ENCODE peak calls at places on chromosomes 11 and 22, in six cellular contexts. U, T, J, S, W and Y are unnamed samples.

GRCh38 chr22:32660292-32660691 is 141.2 kb upstream of the TIMP3 start:
- DNase-seq in U (peak), T (peak), J (peak), S (peak), W (peak), Y (peak)

GRCh38 chr11:96207459-96208449 is 135.2 kb downstream of the MAML2 start:
- DNase-seq in U (peak), T (no peak), J (peak), S (peak), W (no peak), Y (no peak)

GRCh38 chr11:62532096-62532495 is 14.5 kb downstream of the AHNAK start:
- DNase-seq in U (no peak), T (no peak), J (no peak), S (no peak), W (no peak), Y (no peak)

GRCh38 chr22:19841641-19842385 is 12.9 kb downstream of the GNB1L start:
- DNase-seq in U (no peak), T (no peak), J (no peak), S (no peak), W (no peak), Y (no peak)

GRCh38 chr22:35582861-35583670 is 34.1 kb downstream of the MB start:
- DNase-seq in U (peak), T (peak), J (peak), S (peak), W (peak), Y (peak)

GRCh38 chr11:86248609-86249008 is 4.1 kb downstream of the EED start:
- DNase-seq in U (no peak), T (no peak), J (no peak), S (no peak), W (no peak), Y (no peak)

GRCh38 chr11:72776844-72777754 is 16.7 kb downstream of the STARD10 start:
- DNase-seq in U (no peak), T (no peak), J (no peak), S (no peak), W (peak), Y (peak)

GRCh38 chr22:39185601-39186012 is 33.1 kb upstream of the CBX7 start:
- DNase-seq in U (peak), T (peak), J (no peak), S (no peak), W (no peak), Y (no peak)

GRCh38 chr22:41526802-41527799 is 17.2 kb downstream of the POLR3H start:
- DNase-seq in U (peak), T (peak), J (no peak), S (no peak), W (peak), Y (peak)

GRCh38 chr11:79304599-79305212 is 136.1 kb downstream of the TENM4 start:
- DNase-seq in U (no peak), T (no peak), J (no peak), S (no peak), W (no peak), Y (no peak)

GRCh38 chr11:121762820-121763219 is 310.1 kb upstream of the SORL1-AS1 start:
- DNase-seq in U (peak), T (no peak), J (no peak), S (peak), W (no peak), Y (no peak)

GRCh38 chr22:35066768-35067167 is 810 bp downstream of the ISX start:
- DNase-seq in U (no peak), T (no peak), J (no peak), S (no peak), W (no peak), Y (no peak)

GRCh38 chr11:3609416-3610265 is 32.2 kb downstream of the ART5 start:
- DNase-seq in U (peak), T (peak), J (peak), S (peak), W (no peak), Y (peak)

GRCh38 chr11:120248551-120249278 is 8.8 kb downstream of the POU2F3 start:
- DNase-seq in U (peak), T (no peak), J (peak), S (peak), W (no peak), Y (no peak)

GRCh38 chr22:23325183-23325582 is 144.9 kb downstream of the BCR start:
- DNase-seq in U (no peak), T (no peak), J (no peak), S (no peak), W (no peak), Y (no peak)

GRCh38 chr11:11329062-11329806 is 23.8 kb downstream of the CSNK2A3 start:
- DNase-seq in U (no peak), T (no peak), J (no peak), S (no peak), W (no peak), Y (peak)

GRCh38 chr22:28442264-28442950 is 237.2 kb downstream of the TTC28 start:
- DNase-seq in U (peak), T (peak), J (peak), S (peak), W (peak), Y (peak)